ENCODE peak calls at places on chromosomes 3 and 15, in four cellular contexts. V, Q, Z and A are unnamed samples.

GRCh38 chr15:83206387-83206970 is 1.1 kb downstream of the HDGFL3 start:
- DNase-seq in V (no peak), Q (no peak), Z (peak), A (no peak)

GRCh38 chr3:114404590-114404989 is 110.8 kb downstream of the TIGIT start:
- DNase-seq in V (no peak), Q (no peak), Z (no peak), A (no peak)

GRCh38 chr3:146814601-146815315 is 209.6 kb upstream of the PLSCR5 start:
- DNase-seq in V (no peak), Q (no peak), Z (peak), A (no peak)

GRCh38 chr3:174986685-174987084 is 127.6 kb downstream of the NAALADL2 start:
- DNase-seq in V (no peak), Q (no peak), Z (peak), A (no peak)

GRCh38 chr15:52730163-52730562 is 51.0 kb upstream of the ATOSA start:
- DNase-seq in V (no peak), Q (no peak), Z (peak), A (peak)

GRCh38 chr15:51030649-51031316 is 63.9 kb downstream of the TNFAIP8L3 start:
- DNase-seq in V (no peak), Q (no peak), Z (peak), A (no peak)

GRCh38 chr3:134847349-134847748 is 52.3 kb downstream of the EPHB1 start:
- DNase-seq in V (peak), Q (no peak), Z (no peak), A (no peak)

GRCh38 chr15:88043396-88043795 is 213.1 kb downstream of the NTRK3 start:
- DNase-seq in V (no peak), Q (no peak), Z (no peak), A (no peak)

GRCh38 chr3:122929576-122930365 is 97.8 kb downstream of the SEMA5B start:
- DNase-seq in V (no peak), Q (no peak), Z (no peak), A (no peak)

GRCh38 chr3:125231895-125232294 is 19.3 kb upstream of the SLC12A8 start:
- DNase-seq in V (no peak), Q (no peak), Z (peak), A (no peak)

GRCh38 chr3:45778761-45779201 is 17.6 kb downstream of the SLC6A20 start:
- DNase-seq in V (peak), Q (no peak), Z (no peak), A (no peak)

GRCh38 chr3:168467085-168467714 is 371.5 kb upstream of the GOLIM4 start:
- DNase-seq in V (no peak), Q (peak), Z (peak), A (no peak)

DNA sequence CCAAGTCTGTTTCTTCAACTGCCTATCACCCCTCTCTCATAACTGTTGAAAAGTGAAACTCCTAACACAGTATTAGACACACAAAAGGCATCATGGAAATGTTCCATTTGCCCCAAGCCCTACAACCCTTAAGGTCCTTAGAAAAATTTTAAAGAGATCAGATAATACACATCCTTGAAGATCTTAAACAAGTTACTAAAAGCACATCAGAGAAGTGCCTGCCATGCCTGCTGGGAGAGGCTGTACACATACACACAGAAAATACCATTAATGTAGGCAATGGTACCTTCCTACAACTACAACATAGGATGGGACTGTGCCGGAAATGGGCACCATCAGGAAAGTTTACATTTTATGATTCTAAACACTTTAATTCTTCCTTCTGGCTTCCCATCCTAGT is 3.3 kb downstream of the ADAM10 start:
- DNase-seq in V (no peak), Q (no peak), Z (no peak), A (no peak)
- H3K4me3 ChIP-seq in V (no peak), Q (no peak), Z (peak), A (no peak)

GRCh38 chr3:120907659-120908029 is 361 bp upstream of the STXBP5L start:
- DNase-seq in V (no peak), Q (no peak), Z (no peak), A (no peak)
- H3K4me3 ChIP-seq in V (peak), Q (no peak), Z (peak), A (no peak)

DNA sequence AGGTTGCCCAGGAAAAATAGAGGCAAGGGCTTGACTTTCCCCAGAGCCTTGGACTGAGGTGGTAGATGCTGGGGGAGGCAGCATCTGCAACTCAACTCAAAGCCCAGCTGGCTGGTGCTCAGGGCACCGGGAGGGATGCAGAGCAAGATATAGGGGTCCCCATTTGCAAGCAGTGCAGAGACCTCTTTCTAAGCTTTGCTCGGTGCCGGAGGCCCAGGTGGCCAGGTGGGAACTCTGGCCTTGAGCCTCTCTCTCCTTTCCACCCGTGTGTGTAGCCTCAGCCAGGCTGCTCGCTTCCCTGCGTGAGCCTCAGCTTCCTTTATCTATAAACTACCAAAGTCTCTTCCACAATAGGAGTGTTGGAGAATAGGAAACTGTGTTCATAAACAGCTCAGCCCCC is 36.5 kb downstream of the SLC6A6 start:
- DNase-seq in V (no peak), Q (no peak), Z (no peak), A (no peak)
- H3K4me3 ChIP-seq in V (no peak), Q (no peak), Z (no peak), A (no peak)

DNA sequence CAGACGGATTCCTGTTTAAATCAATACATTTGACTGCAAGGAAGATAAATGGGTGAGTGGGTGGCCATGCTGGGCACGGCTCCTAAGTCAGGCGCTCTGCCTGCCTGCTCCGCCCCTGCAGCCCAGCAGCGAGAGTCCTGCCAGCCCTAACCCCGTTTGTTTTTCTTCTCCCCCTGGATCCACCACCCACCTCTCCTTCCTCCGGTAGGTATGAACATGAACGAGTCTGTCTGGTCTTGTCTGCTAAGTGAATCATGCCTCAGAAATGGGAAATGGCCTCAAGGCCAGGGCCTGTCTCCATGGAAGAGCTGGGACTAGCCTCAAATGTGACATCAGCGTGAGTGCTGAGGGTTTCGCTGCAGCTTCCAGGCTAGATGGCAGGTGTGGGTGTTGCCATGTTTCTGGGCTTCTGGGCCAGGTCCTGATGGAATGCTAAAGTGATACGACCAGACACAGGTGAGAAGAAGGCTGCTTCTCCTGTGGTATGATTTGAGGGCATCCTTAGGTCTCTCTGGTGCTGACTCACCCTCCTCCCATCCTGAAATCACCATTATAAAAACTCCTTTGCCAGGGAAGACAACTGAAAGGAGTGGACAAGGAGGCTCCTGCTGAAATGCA is 5.6 kb upstream of the FEM1B start:
- DNase-seq in V (no peak), Q (no peak), Z (peak), A (no peak)
- H3K4me3 ChIP-seq in V (no peak), Q (no peak), Z (no peak), A (no peak)

GRCh38 chr3:55143336-55143735 is 215.5 kb upstream of the LRTM1 start:
- DNase-seq in V (no peak), Q (no peak), Z (no peak), A (no peak)

GRCh38 chr3:55147406-55147805 is 219.5 kb upstream of the LRTM1 start:
- DNase-seq in V (no peak), Q (no peak), Z (no peak), A (no peak)

GRCh38 chr3:55143928-55144671 is 216.2 kb upstream of the LRTM1 start:
- DNase-seq in V (no peak), Q (no peak), Z (peak), A (no peak)

DNA sequence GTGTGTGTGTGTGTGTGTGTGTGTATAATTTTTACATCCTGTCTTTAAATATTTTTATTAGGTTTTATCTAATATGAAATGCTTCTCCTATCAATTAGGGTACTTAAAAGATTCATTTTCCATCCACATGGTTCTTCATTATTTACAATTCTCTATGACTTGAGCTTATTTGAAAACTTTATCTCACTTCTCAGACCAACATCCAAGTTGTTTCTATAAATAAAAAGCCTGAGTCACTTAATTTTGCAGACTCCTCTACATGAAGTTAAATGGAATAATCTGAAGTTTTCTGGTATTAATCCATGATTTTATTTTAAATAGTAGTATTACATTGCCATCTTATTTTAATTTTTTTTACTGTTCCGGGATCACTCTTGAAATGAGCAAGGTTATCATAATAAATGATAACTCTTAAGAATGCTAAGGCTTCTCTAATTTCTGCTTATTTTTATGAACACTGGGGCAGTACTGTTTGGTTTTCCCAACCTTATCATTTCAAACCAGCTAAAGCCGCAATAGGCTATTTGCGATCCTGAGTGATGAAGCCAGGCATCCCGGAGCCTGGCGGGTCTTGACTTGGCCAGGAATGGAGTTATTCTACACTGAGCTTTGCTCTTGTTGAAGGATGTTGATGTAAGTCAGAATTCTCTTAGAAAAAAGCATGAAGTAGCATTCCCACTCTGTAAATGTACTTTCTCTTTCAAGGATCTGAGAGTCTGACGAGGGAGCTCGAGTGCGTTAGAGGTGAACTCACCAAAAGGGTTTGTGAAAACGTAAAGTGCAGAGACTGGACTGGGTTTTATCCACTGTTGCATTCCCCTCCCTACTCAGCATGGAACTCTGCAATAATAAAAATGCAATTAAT is 220.2 kb upstream of the LRTM1 start:
- DNase-seq in V (no peak), Q (no peak), Z (peak), A (no peak)
- H3K4me3 ChIP-seq in V (no peak), Q (no peak), Z (peak), A (no peak)